ENCODE peak calls at places on chromosomes 2 and 18, in eight cellular contexts. H, W, B, K, J, S, A and Y are unnamed samples.

GRCh38 chr2:69612197-69612596 is 31.3 kb downstream of the AAK1 start:
- DNase-seq in H (no peak), W (no peak), B (no peak), K (no peak), J (no peak), S (no peak), A (no peak), Y (no peak)

GRCh38 chr18:79900610-79901570 is 50.6 kb downstream of the SLC66A2 start:
- DNase-seq in H (peak; percentile 73), W (no peak), B (no peak), K (no peak), J (no peak), S (peak; percentile 20), A (peak; percentile 20), Y (peak; percentile 79)

GRCh38 chr2:216059233-216059834 is 22.3 kb downstream of the PECR start:
- DNase-seq in H (no peak), W (no peak), B (no peak), K (no peak), J (no peak), S (no peak), A (no peak), Y (no peak)

GRCh38 chr2:240556553-240557100 is 1.2 kb downstream of the ANKMY1 start:
- DNase-seq in H (no peak), W (no peak), B (no peak), K (peak; percentile 57), J (no peak), S (peak; percentile 43), A (peak; percentile 36), Y (peak; percentile 93)

GRCh38 chr2:74232426-74232825 is 34.0 kb downstream of the MTHFD2 start:
- DNase-seq in H (no peak), W (no peak), B (no peak), K (no peak), J (no peak), S (no peak), A (no peak), Y (no peak)

GRCh38 chr18:31736630-31737029 is 24.1 kb downstream of the SLC25A52 start:
- DNase-seq in H (no peak), W (no peak), B (no peak), K (no peak), J (no peak), S (no peak), A (no peak), Y (no peak)

GRCh38 chr2:42224422-42225067 is 55.4 kb downstream of the EML4 start:
- DNase-seq in H (no peak), W (no peak), B (no peak), K (no peak), J (no peak), S (no peak), A (no peak), Y (no peak)

GRCh38 chr2:55862269-55862668 is 61.3 kb downstream of the EFEMP1 start:
- DNase-seq in H (no peak), W (no peak), B (peak; percentile 55), K (no peak), J (peak; percentile 15), S (peak; percentile 40), A (peak; percentile 51), Y (no peak)

DNA sequence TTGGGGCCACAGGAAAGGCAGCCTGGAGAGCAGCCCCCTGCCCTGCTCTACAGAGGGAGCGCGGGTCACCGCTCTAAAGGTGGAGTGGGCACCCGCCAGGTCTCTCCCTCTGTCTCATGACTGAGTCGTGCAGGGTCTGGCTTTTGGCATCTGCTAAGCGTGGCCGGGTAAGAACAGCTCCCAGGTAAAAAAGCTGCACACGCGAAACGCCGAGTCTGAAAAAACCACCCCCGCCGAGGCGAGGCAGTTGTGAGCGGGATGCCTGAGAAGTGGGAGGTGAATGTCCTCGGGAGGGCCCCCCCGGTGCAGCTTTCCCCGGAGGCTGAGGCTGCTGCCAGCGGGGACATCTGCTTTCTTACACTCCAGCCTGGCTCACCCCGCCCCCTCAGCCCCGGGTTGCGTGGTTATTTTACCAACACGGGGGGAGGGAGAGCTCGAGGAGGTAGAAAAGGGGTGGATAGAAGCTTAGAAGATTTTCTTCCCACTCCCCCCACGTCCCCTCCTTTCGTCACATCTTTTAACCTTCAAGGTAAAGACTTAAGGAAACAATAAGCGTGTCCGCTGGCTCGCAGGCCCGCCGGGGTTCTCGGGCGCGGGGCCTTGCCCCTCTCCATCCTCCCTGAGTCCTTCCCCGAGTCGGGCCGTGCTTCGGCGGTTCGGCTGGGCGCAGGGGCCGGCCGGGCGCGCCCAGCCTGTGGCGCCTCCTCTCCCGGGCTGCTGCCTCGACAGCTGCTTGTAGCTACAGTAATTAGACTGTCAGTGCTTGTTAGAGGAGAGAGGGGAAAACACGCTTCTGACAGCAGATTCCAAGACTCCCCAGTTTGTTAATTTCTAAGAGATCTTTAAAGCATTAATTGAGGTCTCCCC is 70.6 kb upstream of the PSMD14 start:
- DNase-seq in H (peak; percentile 83), W (no peak), B (peak; percentile 60), K (no peak), J (peak; percentile 41), S (peak; percentile 68), A (peak; percentile 31), Y (no peak)
- TF ChIP-seq POLR2A in H (no peak), W (no peak), B (no peak), K (no peak), J (no peak), S (no peak), A (no peak), Y (no peak)

DNA sequence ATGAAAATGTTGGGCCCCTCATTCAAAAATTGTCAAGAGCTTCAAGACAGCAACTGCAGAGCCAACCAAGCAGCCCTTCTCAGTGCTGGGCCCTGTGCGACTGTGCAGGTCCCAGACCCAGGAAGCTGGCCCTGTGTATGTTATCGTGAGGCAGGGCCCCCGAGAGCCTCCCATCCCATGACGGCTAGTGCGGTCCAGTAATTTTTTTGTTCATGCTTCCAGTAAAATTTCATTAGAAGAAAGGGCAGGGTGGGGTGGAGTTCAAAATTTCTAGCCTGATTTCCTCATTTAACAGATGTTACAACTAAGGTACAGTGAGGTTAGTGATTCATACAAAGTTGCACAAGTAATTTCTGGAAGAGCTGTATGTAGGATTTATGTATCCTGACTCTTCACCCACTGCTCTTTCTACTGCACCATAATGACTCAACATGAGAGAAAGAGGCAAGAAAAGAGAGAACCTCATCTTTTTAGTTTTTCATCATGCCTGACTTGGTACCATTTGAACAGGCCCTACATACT is 105.5 kb downstream of the ZEB2 start:
- DNase-seq in H (peak; percentile 82), W (no peak), B (no peak), K (no peak), J (no peak), S (no peak), A (peak; percentile 50), Y (no peak)
- H3K27ac ChIP-seq in H (peak overlapping the region; percentile 70), W (no peak overlapping the region), B (no peak overlapping the region), K (no peak overlapping the region), J (no peak overlapping the region), S (no peak overlapping the region), A (peak overlapping the region; percentile 69), Y (peak overlapping the region; percentile 3)

GRCh38 chr2:204108301-204108700 is 171.7 kb downstream of the ICOS start:
- DNase-seq in H (no peak), W (no peak), B (no peak), K (peak; percentile 11), J (no peak), S (no peak), A (no peak), Y (no peak)

GRCh38 chr2:204109681-204110080 is 173.1 kb downstream of the ICOS start:
- DNase-seq in H (no peak), W (no peak), B (no peak), K (no peak), J (no peak), S (no peak), A (no peak), Y (no peak)

GRCh38 chr2:204108874-204109295 is 172.3 kb downstream of the ICOS start:
- DNase-seq in H (no peak), W (no peak), B (no peak), K (no peak), J (no peak), S (no peak), A (no peak), Y (no peak)

GRCh38 chr2:204114294-204114693 is 177.7 kb downstream of the ICOS start:
- DNase-seq in H (no peak), W (no peak), B (no peak), K (no peak), J (no peak), S (no peak), A (no peak), Y (no peak)

DNA sequence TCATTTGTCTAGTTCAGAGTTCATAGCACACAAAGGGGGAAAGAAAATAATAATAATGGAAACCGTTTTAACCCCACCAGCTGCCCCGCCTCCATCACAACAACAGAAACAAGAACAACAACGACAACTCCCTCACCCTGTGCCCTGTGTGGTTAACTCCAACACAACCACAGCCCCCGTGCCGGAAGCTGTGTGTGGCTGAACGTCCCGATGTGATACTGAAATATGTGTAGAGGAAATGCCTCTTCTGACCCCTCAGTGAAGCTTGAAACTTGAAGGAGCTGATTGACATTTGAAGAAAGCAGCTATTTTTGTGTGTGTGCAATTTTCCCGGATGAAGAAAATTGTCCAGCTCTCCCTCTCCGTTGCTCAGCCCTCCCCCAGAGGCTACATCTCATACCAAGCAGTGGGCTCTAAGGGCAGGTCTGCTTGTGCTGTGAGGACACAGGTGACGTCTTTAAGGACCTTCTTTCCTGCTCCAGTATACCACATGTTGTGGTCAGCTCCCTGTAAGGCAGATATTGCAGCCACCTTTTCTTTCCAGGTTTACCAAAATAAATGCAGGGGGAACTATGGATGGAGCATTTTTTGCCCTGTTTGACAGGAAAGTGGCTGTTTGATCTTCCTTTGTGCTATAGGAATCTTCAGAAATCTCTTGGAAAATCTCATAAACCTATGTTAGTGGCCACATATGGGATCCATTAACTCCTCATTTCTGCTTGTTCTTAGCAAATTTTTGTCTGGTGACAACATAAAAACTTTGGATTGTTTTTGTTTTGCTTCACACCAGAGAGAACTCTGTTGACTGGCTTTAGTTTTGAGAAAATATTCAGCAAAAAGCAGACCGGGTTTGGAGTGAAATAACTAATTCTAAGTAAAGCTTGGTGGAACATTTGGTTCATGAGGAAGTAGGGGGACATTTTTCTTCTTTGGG is 174.0 kb downstream of the ICOS start:
- DNase-seq in H (no peak), W (no peak), B (no peak), K (no peak), J (no peak), S (no peak), A (no peak), Y (no peak)
- TF ChIP-seq POLR2A in H (no peak), W (no peak), B (no peak), K (no peak), J (no peak), S (no peak), A (no peak), Y (no peak)

GRCh38 chr18:42029100-42029499 is 74.1 kb downstream of the PIK3C3 start:
- DNase-seq in H (no peak), W (no peak), B (no peak), K (no peak), J (no peak), S (no peak), A (no peak), Y (no peak)

GRCh38 chr18:42028232-42028832 is 73.3 kb downstream of the PIK3C3 start:
- DNase-seq in H (no peak), W (no peak), B (no peak), K (peak; percentile 12), J (peak; percentile 25), S (no peak), A (no peak), Y (no peak)

GRCh38 chr18:42030586-42031182 is 75.7 kb downstream of the PIK3C3 start:
- DNase-seq in H (no peak), W (no peak), B (peak; percentile 42), K (peak; percentile 16), J (no peak), S (no peak), A (no peak), Y (no peak)

GRCh38 chr18:42032447-42032846 is 77.4 kb downstream of the PIK3C3 start:
- DNase-seq in H (no peak), W (no peak), B (no peak), K (no peak), J (no peak), S (no peak), A (no peak), Y (no peak)

DNA sequence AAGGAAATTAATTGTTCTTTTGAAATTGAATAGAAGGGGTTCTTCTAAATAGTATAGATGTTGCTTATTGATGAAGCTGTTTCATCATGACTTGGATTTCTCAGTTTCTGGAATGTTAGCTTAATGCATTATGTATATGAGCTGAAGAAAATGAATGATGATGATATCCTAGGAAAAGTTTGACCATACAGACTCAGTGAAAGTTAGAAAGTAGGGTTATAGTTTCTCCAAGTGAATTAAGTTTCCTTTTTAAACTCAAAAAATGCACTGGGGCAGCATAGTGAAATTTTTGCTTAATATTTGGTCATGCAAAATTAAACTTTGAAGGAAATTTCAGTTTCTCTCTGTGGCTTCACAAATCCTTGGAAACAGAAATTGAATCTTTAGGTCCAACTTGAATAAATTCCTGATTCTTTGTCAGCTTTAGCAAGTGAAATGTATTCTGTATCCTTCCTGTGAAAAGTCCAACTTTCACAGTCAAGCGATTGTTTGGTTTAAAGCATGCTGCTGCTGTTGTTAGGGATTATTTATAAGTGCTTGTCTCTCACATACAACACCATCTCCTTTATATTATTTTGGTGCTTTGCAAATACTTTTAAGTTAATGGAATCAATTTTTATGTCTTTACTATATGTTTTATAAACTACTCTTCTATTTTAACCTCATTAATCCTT is 78.2 kb downstream of the PIK3C3 start:
- DNase-seq in H (no peak), W (no peak), B (no peak), K (no peak), J (no peak), S (no peak), A (no peak), Y (no peak)
- H3K27ac ChIP-seq in H (no peak overlapping the region), W (no peak overlapping the region), B (no peak overlapping the region), K (no peak overlapping the region), J (no peak overlapping the region), S (no peak overlapping the region), A (no peak overlapping the region), Y (no peak overlapping the region)